ENCODE peak calls at places on chromosome 16, in six cellular contexts. I, Z, V, D, W and S are unnamed samples.

GRCh38 chr16:16042076-16042475 is 92.7 kb downstream of the ABCC1 start:
- DNase-seq in W (no peak), D (no peak), Z (no peak), I (no peak), V (peak; percentile 71), S (peak; percentile 26)

GRCh38 chr16:13178318-13178717 is 276.9 kb downstream of the SHISA9 start:
- DNase-seq in W (no peak), Z (no peak), D (no peak), I (no peak), V (no peak), S (no peak)

GRCh38 chr16:4091638-4092037 is 24.6 kb downstream of the ADCY9 start:
- DNase-seq in Z (no peak), I (no peak), V (no peak), D (no peak), W (peak; percentile 53), S (no peak)

GRCh38 chr16:80583466-80583865 is 42.7 kb downstream of the DYNLRB2 start:
- DNase-seq in D (no peak), Z (no peak), W (no peak), I (no peak), V (peak; percentile 16), S (no peak)

GRCh38 chr16:2776500-2777139 is 460 bp downstream of the ELOB start:
- DNase-seq in V (no peak), D (no peak), I (no peak), W (no peak), Z (no peak), S (no peak)

GRCh38 chr16:85864965-85865364 is 34.0 kb upstream of the IRF8 start:
- DNase-seq in Z (no peak), V (no peak), D (no peak), W (no peak), I (no peak), S (no peak)

GRCh38 chr16:10988164-10988803 is 43.9 kb downstream of the CLEC16A start:
- DNase-seq in V (no peak), Z (no peak), W (no peak), I (peak; percentile 37), D (no peak), S (no peak)

GRCh38 chr16:69822174-69822935 is 60.2 kb downstream of the WWP2 start:
- DNase-seq in Z (no peak), D (no peak), W (no peak), V (no peak), I (no peak), S (no peak)

GRCh38 chr16:12798846-12799245 is 4.8 kb downstream of the CPPED1 start:
- DNase-seq in D (no peak), I (no peak), V (no peak), Z (no peak), W (no peak), S (no peak)

GRCh38 chr16:84633622-84634021 is 14.7 kb upstream of the KLHL36 start:
- DNase-seq in I (no peak), Z (no peak), V (no peak), W (no peak), D (no peak), S (peak; percentile 62)

GRCh38 chr16:77675464-77676324 is 46.6 kb upstream of the NUDT7 start:
- DNase-seq in D (peak; percentile 75), V (peak; percentile 59), Z (peak; percentile 45), I (peak; percentile 71), W (peak; percentile 81), S (peak; percentile 70)

GRCh38 chr16:908526-909155 is 62.1 kb downstream of the LMF1 start:
- DNase-seq in D (no peak), Z (no peak), W (no peak), I (no peak), V (no peak), S (no peak)

GRCh38 chr16:86381491-86381890 is 128.8 kb upstream of the FOXF1 start:
- DNase-seq in D (no peak), V (no peak), Z (no peak), I (no peak), W (no peak), S (no peak)

GRCh38 chr16:4979736-4980660 is 21.9 kb downstream of the SEC14L5 start:
- DNase-seq in I (no peak), V (no peak), D (no peak), W (no peak), Z (no peak), S (no peak)

GRCh38 chr16:57863434-57864160 is 61.3 kb upstream of the KIFC3 start:
- DNase-seq in D (peak; percentile 58), Z (no peak), W (peak; percentile 13), V (peak; percentile 51), I (no peak), S (peak; percentile 66)

GRCh38 chr16:97822-98221 is 19.8 kb downstream of the MPG start:
- DNase-seq in W (no peak), Z (no peak), D (no peak), V (no peak), I (no peak), S (no peak)

GRCh38 chr16:2924901-2925820 is 13.4 kb downstream of the FLYWCH1 start:
- DNase-seq in V (no peak), D (no peak), I (no peak), Z (no peak), W (no peak), S (no peak)

GRCh38 chr16:13909872-13910303 is 10.1 kb upstream of the ERCC4 start:
- DNase-seq in Z (no peak), I (peak; percentile 6), W (no peak), V (no peak), D (no peak), S (peak; percentile 91)

GRCh38 chr16:76268824-76269223 is 8.4 kb upstream of the CNTNAP4 start:
- DNase-seq in Z (no peak), I (no peak), V (no peak), W (no peak), D (no peak), S (no peak)

GRCh38 chr16:2213817-2214720 is 571 bp downstream of the PGP start:
- DNase-seq in I (no peak), Z (no peak), W (no peak), D (no peak), V (no peak), S (no peak)

GRCh38 chr16:24700549-24701392 is 28.7 kb upstream of the TNRC6A start:
- DNase-seq in D (peak; percentile 56), W (no peak), V (peak; percentile 99), I (no peak), Z (no peak), S (peak; percentile 87)

GRCh38 chr16:66656547-66656946 is 40.0 kb downstream of the CMTM4 start:
- DNase-seq in D (no peak), V (no peak), W (no peak), Z (no peak), I (no peak), S (no peak)

GRCh38 chr16:69035375-69035774 is 70.1 kb upstream of the HAS3 start:
- DNase-seq in D (no peak), W (no peak), Z (no peak), V (no peak), I (no peak), S (no peak)